ENCODE peak calls at places on chromosomes 11 and 22, in seven cellular contexts. One of them, this sample, is unnamed.

GRCh38 chr11:17839973-17840611 is 105.5 kb downstream of the KCNC1 start:
- DNase-seq in posterior vena cava: no peak
- DNase-seq in SJSA1: no peak
- DNase-seq in amniotic stem cell: no peak
- DNase-seq in mesenteric fat pad: no peak
- DNase-seq in hepatocyte: no peak
- DNase-seq in BE2C: no peak
- DNase-seq in this sample: no peak

GRCh38 chr22:36347094-36347493 is 40.7 kb downstream of the MYH9 start:
- DNase-seq in amniotic stem cell: no peak
- DNase-seq in posterior vena cava: no peak
- DNase-seq in mesenteric fat pad: no peak
- DNase-seq in SJSA1: no peak
- DNase-seq in hepatocyte: no peak
- DNase-seq in BE2C: no peak
- DNase-seq in this sample: no peak

GRCh38 chr11:12914401-12914912 is 94.7 kb upstream of the RASSF10 start:
- DNase-seq in amniotic stem cell: no peak
- DNase-seq in mesenteric fat pad: no peak
- DNase-seq in BE2C: peak
- DNase-seq in posterior vena cava: peak
- DNase-seq in SJSA1: no peak
- DNase-seq in hepatocyte: peak
- DNase-seq in this sample: peak

GRCh38 chr22:30423296-30423958 is 2.1 kb upstream of the MTFP1 start:
- DNase-seq in posterior vena cava: no peak
- DNase-seq in SJSA1: peak
- DNase-seq in hepatocyte: peak
- DNase-seq in BE2C: peak
- DNase-seq in mesenteric fat pad: peak
- DNase-seq in amniotic stem cell: no peak
- DNase-seq in this sample: no peak

GRCh38 chr11:12723410-12724297 is 49.4 kb downstream of the TEAD1 start:
- DNase-seq in amniotic stem cell: no peak
- DNase-seq in SJSA1: no peak
- DNase-seq in BE2C: no peak
- DNase-seq in hepatocyte: peak
- DNase-seq in posterior vena cava: no peak
- DNase-seq in mesenteric fat pad: no peak
- DNase-seq in this sample: peak

GRCh38 chr11:107496011-107496410 is 38.4 kb upstream of the CWF19L2 start:
- DNase-seq in SJSA1: no peak
- DNase-seq in BE2C: no peak
- DNase-seq in amniotic stem cell: no peak
- DNase-seq in hepatocyte: no peak
- DNase-seq in mesenteric fat pad: no peak
- DNase-seq in posterior vena cava: no peak
- DNase-seq in this sample: peak

GRCh38 chr11:65915101-65915820 is 3.6 kb downstream of the C11orf68 start:
- DNase-seq in posterior vena cava: no peak
- DNase-seq in mesenteric fat pad: no peak
- DNase-seq in hepatocyte: no peak
- DNase-seq in amniotic stem cell: no peak
- DNase-seq in BE2C: no peak
- DNase-seq in SJSA1: no peak
- DNase-seq in this sample: no peak

GRCh38 chr11:82523141-82523540 is 210.5 kb downstream of the FAM181B start:
- DNase-seq in amniotic stem cell: no peak
- DNase-seq in mesenteric fat pad: no peak
- DNase-seq in SJSA1: no peak
- DNase-seq in hepatocyte: peak
- DNase-seq in BE2C: no peak
- DNase-seq in posterior vena cava: no peak
- DNase-seq in this sample: no peak

GRCh38 chr11:65308281-65308891 is 6.3 kb upstream of the CDC42EP2 start:
- DNase-seq in amniotic stem cell: no peak
- DNase-seq in BE2C: no peak
- DNase-seq in posterior vena cava: peak
- DNase-seq in mesenteric fat pad: no peak
- DNase-seq in hepatocyte: no peak
- DNase-seq in SJSA1: no peak
- DNase-seq in this sample: no peak

GRCh38 chr11:134063096-134063495 is 5.8 kb upstream of the JAM3 start:
- DNase-seq in posterior vena cava: no peak
- DNase-seq in BE2C: no peak
- DNase-seq in mesenteric fat pad: no peak
- DNase-seq in SJSA1: no peak
- DNase-seq in amniotic stem cell: no peak
- DNase-seq in hepatocyte: no peak
- DNase-seq in this sample: no peak

GRCh38 chr11:110134120-110134519 is 40.9 kb downstream of the ZC3H12C start:
- DNase-seq in posterior vena cava: no peak
- DNase-seq in mesenteric fat pad: no peak
- DNase-seq in BE2C: peak
- DNase-seq in SJSA1: no peak
- DNase-seq in amniotic stem cell: no peak
- DNase-seq in hepatocyte: peak
- DNase-seq in this sample: no peak

GRCh38 chr11:47932544-47932943 is 47.8 kb upstream of the PTPRJ start:
- DNase-seq in SJSA1: no peak
- DNase-seq in hepatocyte: no peak
- DNase-seq in posterior vena cava: no peak
- DNase-seq in amniotic stem cell: no peak
- DNase-seq in BE2C: no peak
- DNase-seq in mesenteric fat pad: no peak
- DNase-seq in this sample: no peak

GRCh38 chr11:72191961-72192381 is at the start of gene FOLR1:
- DNase-seq in SJSA1: no peak
- DNase-seq in posterior vena cava: no peak
- DNase-seq in BE2C: no peak
- DNase-seq in hepatocyte: no peak
- DNase-seq in amniotic stem cell: no peak
- DNase-seq in mesenteric fat pad: peak
- DNase-seq in this sample: no peak

GRCh38 chr11:70233962-70234361 is 30.9 kb downstream of the FADD start:
- DNase-seq in amniotic stem cell: no peak
- DNase-seq in BE2C: no peak
- DNase-seq in posterior vena cava: no peak
- DNase-seq in mesenteric fat pad: no peak
- DNase-seq in SJSA1: no peak
- DNase-seq in hepatocyte: no peak
- DNase-seq in this sample: no peak

GRCh38 chr11:17077520-17078401 is at the start of gene RPS13:
- DNase-seq in mesenteric fat pad: peak
- DNase-seq in SJSA1: peak
- DNase-seq in posterior vena cava: peak
- DNase-seq in hepatocyte: peak
- DNase-seq in BE2C: peak
- DNase-seq in amniotic stem cell: peak
- DNase-seq in this sample: peak

GRCh38 chr11:9568854-9569587 is 4.4 kb upstream of the WEE1 start:
- DNase-seq in amniotic stem cell: peak
- DNase-seq in SJSA1: peak
- DNase-seq in hepatocyte: peak
- DNase-seq in posterior vena cava: peak
- DNase-seq in BE2C: no peak
- DNase-seq in mesenteric fat pad: no peak
- DNase-seq in this sample: peak

GRCh38 chr22:40193429-40194421 is 16.0 kb downstream of the TNRC6B start:
- DNase-seq in SJSA1: no peak
- DNase-seq in amniotic stem cell: no peak
- DNase-seq in mesenteric fat pad: no peak
- DNase-seq in posterior vena cava: no peak
- DNase-seq in BE2C: no peak
- DNase-seq in hepatocyte: peak
- DNase-seq in this sample: peak

GRCh38 chr22:24068377-24068680 is 57.2 kb downstream of the CABIN1 start:
- DNase-seq in BE2C: no peak
- DNase-seq in posterior vena cava: no peak
- DNase-seq in hepatocyte: no peak
- DNase-seq in mesenteric fat pad: no peak
- DNase-seq in SJSA1: no peak
- DNase-seq in amniotic stem cell: no peak
- DNase-seq in this sample: no peak

GRCh38 chr11:78684377-78684776 is 109.7 kb upstream of the NARS2 start:
- DNase-seq in hepatocyte: no peak
- DNase-seq in amniotic stem cell: no peak
- DNase-seq in SJSA1: no peak
- DNase-seq in BE2C: no peak
- DNase-seq in mesenteric fat pad: no peak
- DNase-seq in posterior vena cava: no peak
- DNase-seq in this sample: no peak

GRCh38 chr11:64538501-64538951 is 52.5 kb upstream of the SLC22A12 start:
- DNase-seq in BE2C: no peak
- DNase-seq in posterior vena cava: peak
- DNase-seq in hepatocyte: no peak
- DNase-seq in amniotic stem cell: no peak
- DNase-seq in SJSA1: no peak
- DNase-seq in mesenteric fat pad: peak
- DNase-seq in this sample: no peak

GRCh38 chr11:75469785-75470405 is 36.9 kb upstream of the KLHL35 start:
- DNase-seq in SJSA1: no peak
- DNase-seq in hepatocyte: no peak
- DNase-seq in mesenteric fat pad: no peak
- DNase-seq in posterior vena cava: no peak
- DNase-seq in amniotic stem cell: no peak
- DNase-seq in BE2C: no peak
- DNase-seq in this sample: no peak

This sample was measured in fibroblast of villous mesenchyme.